ENCODE peak calls at places on chromosome X, in five cellular contexts. F, G, B, M and S are unnamed samples.

GRCh38 chrX:121308276-121308805 is 260.9 kb downstream of the GLUD2 start:
- DNase-seq in G (no peak), F (no peak), M (no peak), B (peak; percentile 43), S (no peak)

GRCh38 chrX:48154796-48155195 is 24.4 kb downstream of the SPACA5B start:
- DNase-seq in G (no peak), F (no peak), B (no peak), M (no peak), S (no peak)

GRCh38 chrX:103637604-103638338 is 9.0 kb downstream of the TCEAL1 start:
- DNase-seq in B (no peak), M (no peak), F (peak; percentile 3), G (no peak), S (no peak)

GRCh38 chrX:80876877-80877276 is 67.2 kb upstream of the BRWD3 start:
- DNase-seq in B (peak; percentile 48), M (no peak), F (peak; percentile 49), G (no peak), S (no peak)

GRCh38 chrX:22081475-22082092 is 49.5 kb downstream of the PHEX start:
- DNase-seq in F (peak; percentile 73), B (no peak), G (peak; percentile 29), M (peak; percentile 30), S (peak; percentile 12)

GRCh38 chrX:18668468-18668867 is 3.4 kb downstream of the RS1 start:
- DNase-seq in B (no peak), G (no peak), M (no peak), F (no peak), S (no peak)

GRCh38 chrX:3204606-3205005 is 141.8 kb downstream of the MXRA5 start:
- DNase-seq in M (no peak), G (no peak), B (no peak), F (no peak), S (no peak)

GRCh38 chrX:786441-786881 is 155.9 kb downstream of the SHOX start:
- DNase-seq in M (no peak), F (no peak), B (no peak), G (no peak), S (no peak)

GRCh38 chrX:68938244-68939004 is 109.6 kb downstream of the EFNB1 start:
- DNase-seq in F (peak; percentile 36), B (no peak), G (no peak), M (no peak), S (no peak)

GRCh38 chrX:119455264-119455663 is 13.0 kb upstream of the SLC25A5 start:
- DNase-seq in M (no peak), G (no peak), F (no peak), B (no peak), S (no peak)

GRCh38 chrX:130769835-130770234 is 133.2 kb downstream of the ENOX2 start:
- DNase-seq in B (no peak), M (no peak), F (no peak), G (no peak), S (no peak)

GRCh38 chrX:1491851-1492349 is 39.2 kb upstream of the ASMTL start:
- DNase-seq in M (no peak), F (peak; percentile 47), G (no peak), B (no peak), S (no peak)

GRCh38 chrX:106707771-106708454 is 18.6 kb upstream of the RNF128 start:
- DNase-seq in G (peak; percentile 17), F (no peak), B (no peak), M (no peak), S (no peak)

GRCh38 chrX:110021180-110022022 is 18.5 kb downstream of the TMEM164 start:
- DNase-seq in B (no peak), G (no peak), M (no peak), F (peak; percentile 45), S (no peak)